ENCODE peak calls at places on chromosomes 1 and 21, in four cellular contexts. D is ascending aorta, O is Panc1, M is pancreas. S is an unnamed sample.

GRCh38 chr1:218369688-218370511 is 24.8 kb downstream of the TGFB2 start:
- DNase-seq in D (no peak), O (no peak), M (no peak), S (no peak)

GRCh38 chr1:206739411-206740076 is 31.0 kb upstream of the IL19 start:
- DNase-seq in D (no peak), O (no peak), M (no peak), S (no peak)

GRCh38 chr21:29114765-29115164 is 15.7 kb upstream of the MAP3K7CL start:
- DNase-seq in D (no peak), O (no peak), M (no peak), S (no peak)

GRCh38 chr1:30191154-30191702 is 532.2 kb downstream of the MATN1 start:
- DNase-seq in D (no peak), O (no peak), M (no peak), S (peak)

GRCh38 chr1:208577381-208577905 is 333.3 kb upstream of the PLXNA2 start:
- DNase-seq in D (no peak), O (no peak), M (no peak), S (no peak)

GRCh38 chr1:207868769-207869721 is 41.9 kb downstream of the CD34 start:
- DNase-seq in D (no peak), O (no peak), M (peak), S (peak)

GRCh38 chr1:151282883-151283725 is 1.0 kb downstream of the ZNF687 start:
- DNase-seq in D (no peak), O (no peak), M (peak), S (peak)

GRCh38 chr1:115332813-115333608 is 5.0 kb downstream of the NGF start:
- DNase-seq in D (no peak), O (no peak), M (no peak), S (peak)

GRCh38 chr1:22717038-22717758 is 6.6 kb downstream of the EPHB2 start:
- DNase-seq in D (no peak), O (no peak), M (peak), S (no peak)

GRCh38 chr1:176102700-176103244 is 104.3 kb downstream of the COP1 start:
- DNase-seq in D (no peak), O (no peak), M (no peak), S (no peak)

GRCh38 chr1:99527078-99527477 is 118.8 kb upstream of the PALMD start:
- DNase-seq in D (no peak), O (no peak), M (no peak), S (no peak)

GRCh38 chr1:109877320-109877771 is 33.3 kb upstream of the CSF1 start:
- DNase-seq in D (no peak), O (no peak), M (no peak), S (peak)

GRCh38 chr1:12282142-12282541 is 52.3 kb downstream of the VPS13D start:
- DNase-seq in D (no peak), O (no peak), M (no peak), S (no peak)

GRCh38 chr1:213947200-213947775 is 40.5 kb upstream of the PROX1 start:
- DNase-seq in D (no peak), O (no peak), M (peak), S (no peak)

GRCh38 chr1:223832637-223832943 is 13.2 kb downstream of the TP53BP2 start:
- DNase-seq in D (no peak), O (no peak), M (no peak), S (no peak)

GRCh38 chr1:214491468-214492120 is 59.8 kb downstream of the PTPN14 start:
- DNase-seq in D (no peak), O (no peak), M (no peak), S (no peak)

GRCh38 chr1:15352122-15352957 is 57.3 kb upstream of the EFHD2 start:
- DNase-seq in D (no peak), O (peak), M (no peak), S (no peak)

GRCh38 chr21:25170681-25171080 is 436.6 kb downstream of the MRPL39 start:
- DNase-seq in D (no peak), O (no peak), M (no peak), S (no peak)

GRCh38 chr1:17186216-17186894 is 18.6 kb upstream of the PADI1 start:
- DNase-seq in D (no peak), O (no peak), M (no peak), S (peak)

GRCh38 chr1:187033721-187034120 is 205.0 kb downstream of the PLA2G4A start:
- DNase-seq in D (no peak), O (no peak), M (no peak), S (no peak)

GRCh38 chr1:7408771-7409150 is 362.3 kb upstream of the VAMP3 start:
- DNase-seq in D (no peak), O (no peak), M (no peak), S (peak)

GRCh38 chr1:147238053-147238902 is 4.2 kb upstream of the CHD1L start:
- DNase-seq in D (no peak), O (no peak), M (no peak), S (no peak)

GRCh38 chr1:237751090-237751489 is 139.6 kb downstream of the ZP4 start:
- DNase-seq in D (no peak), O (no peak), M (no peak), S (no peak)

GRCh38 chr1:230868736-230869385 is 540 bp upstream of the C1orf198 start:
- DNase-seq in D (no peak), O (no peak), M (peak), S (no peak)

GRCh38 chr1:55244476-55245109 is 29.4 kb upstream of the USP24 start:
- DNase-seq in D (no peak), O (no peak), M (no peak), S (no peak)

GRCh38 chr1:27856561-27857343 is 15.6 kb upstream of the THEMIS2 start:
- DNase-seq in D (no peak), O (no peak), M (no peak), S (peak)

GRCh38 chr1:160346953-160347352 is 3.8 kb downstream of the NCSTN start:
- DNase-seq in D (no peak), O (no peak), M (no peak), S (no peak)

GRCh38 chr1:153538315-153538821 is 2.4 kb downstream of the S100A5 start:
- DNase-seq in D (no peak), O (no peak), M (no peak), S (peak)

GRCh38 chr1:25815208-25816111 is 4.3 kb upstream of the MTFR1L start:
- DNase-seq in D (no peak), O (no peak), M (no peak), S (no peak)

GRCh38 chr1:156162430-156163037 is 9.1 kb downstream of the SEMA4A start:
- DNase-seq in D (no peak), O (no peak), M (no peak), S (no peak)

GRCh38 chr1:9922342-9922741 is 12.3 kb upstream of the CTNNBIP1 start:
- DNase-seq in D (no peak), O (no peak), M (no peak), S (peak)

GRCh38 chr1:8891405-8891804 is 12.9 kb upstream of the ENO1 start:
- DNase-seq in D (no peak), O (no peak), M (no peak), S (no peak)

GRCh38 chr1:5915587-5916571 is 76.3 kb downstream of the NPHP4 start:
- DNase-seq in D (no peak), O (peak), M (no peak), S (no peak)

GRCh38 chr1:79074975-79075374 is 68.4 kb upstream of the ADGRL4 start:
- DNase-seq in D (no peak), O (no peak), M (no peak), S (no peak)

GRCh38 chr1:98398649-98399048 is 262.9 kb upstream of the SNX7 start:
- DNase-seq in D (no peak), O (no peak), M (no peak), S (no peak)

GRCh38 chr1:6052543-6053205 is 7.0 kb downstream of the KCNAB2 start:
- DNase-seq in D (no peak), O (peak), M (no peak), S (peak)

GRCh38 chr1:92882817-92883216 is 51.0 kb downstream of the RPL5 start:
- DNase-seq in D (no peak), O (no peak), M (no peak), S (no peak)

GRCh38 chr1:59422921-59423575 is 126.2 kb downstream of the FGGY start:
- DNase-seq in D (peak), O (no peak), M (peak), S (peak)

GRCh38 chr1:205715628-205716027 is 34.4 kb downstream of the NUCKS1 start:
- DNase-seq in D (no peak), O (no peak), M (no peak), S (no peak)

GRCh38 chr1:237473896-237474295 is 416.8 kb downstream of the ZP4 start:
- DNase-seq in D (no peak), O (no peak), M (no peak), S (no peak)

GRCh38 chr1:182602945-182603645 is 1.1 kb downstream of the RGS16 start:
- DNase-seq in D (no peak), O (no peak), M (no peak), S (no peak)
- H3K4me3 ChIP-seq in D (peak), O (no peak), M (peak), S (no peak)

GRCh38 chr21:45985471-45986315 is 4.1 kb downstream of the COL6A1 start:
- DNase-seq in D (no peak), O (no peak), M (peak), S (peak)

GRCh38 chr21:45988366-45989347 is 7.1 kb downstream of the COL6A1 start:
- DNase-seq in D (no peak), O (no peak), M (peak), S (no peak)

GRCh38 chr21:45987121-45987711 is 5.6 kb downstream of the COL6A1 start:
- DNase-seq in D (no peak), O (no peak), M (peak), S (peak)

GRCh38 chr21:45984584-45985095 is 3.1 kb downstream of the COL6A1 start:
- DNase-seq in D (no peak), O (no peak), M (no peak), S (no peak)

GRCh38 chr21:45986316-45987051 is 4.9 kb downstream of the COL6A1 start:
- DNase-seq in D (no peak), O (no peak), M (peak), S (peak)
- TF ChIP-seq CTCF in D (no peak), O (no peak), M (no peak), S (no peak)

GRCh38 chr1:39214021-39214713 is 9.7 kb downstream of the MACF1 start:
- DNase-seq in D (no peak), O (no peak), M (no peak), S (no peak)

GRCh38 chr1:39212499-39212898 is 8.0 kb downstream of the MACF1 start:
- DNase-seq in D (no peak), O (no peak), M (no peak), S (no peak)

GRCh38 chr1:39213511-39214002 is 9.1 kb downstream of the MACF1 start:
- DNase-seq in D (no peak), O (no peak), M (no peak), S (no peak)

GRCh38 chr1:39214998-39215873 is 10.7 kb downstream of the MACF1 start:
- DNase-seq in D (no peak), O (no peak), M (no peak), S (no peak)

DNA sequence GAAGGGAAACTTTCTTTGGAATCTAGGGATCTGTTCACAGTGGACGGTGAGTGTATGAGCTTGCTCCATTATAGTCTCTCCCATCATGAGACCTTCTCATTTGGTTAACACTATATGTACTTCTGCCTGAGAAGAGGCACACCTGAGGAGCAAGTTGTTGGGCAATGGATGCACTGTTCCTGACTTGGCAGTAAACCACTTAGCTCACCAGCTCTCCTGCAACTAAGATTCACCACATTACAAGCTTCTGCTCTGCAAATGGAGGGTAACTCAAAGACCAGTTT is 10.2 kb downstream of the MACF1 start:
- DNase-seq in D (no peak), O (no peak), M (no peak), S (no peak)
- H3K4me3 ChIP-seq in D (no peak), O (no peak), M (no peak), S (no peak)

DNA sequence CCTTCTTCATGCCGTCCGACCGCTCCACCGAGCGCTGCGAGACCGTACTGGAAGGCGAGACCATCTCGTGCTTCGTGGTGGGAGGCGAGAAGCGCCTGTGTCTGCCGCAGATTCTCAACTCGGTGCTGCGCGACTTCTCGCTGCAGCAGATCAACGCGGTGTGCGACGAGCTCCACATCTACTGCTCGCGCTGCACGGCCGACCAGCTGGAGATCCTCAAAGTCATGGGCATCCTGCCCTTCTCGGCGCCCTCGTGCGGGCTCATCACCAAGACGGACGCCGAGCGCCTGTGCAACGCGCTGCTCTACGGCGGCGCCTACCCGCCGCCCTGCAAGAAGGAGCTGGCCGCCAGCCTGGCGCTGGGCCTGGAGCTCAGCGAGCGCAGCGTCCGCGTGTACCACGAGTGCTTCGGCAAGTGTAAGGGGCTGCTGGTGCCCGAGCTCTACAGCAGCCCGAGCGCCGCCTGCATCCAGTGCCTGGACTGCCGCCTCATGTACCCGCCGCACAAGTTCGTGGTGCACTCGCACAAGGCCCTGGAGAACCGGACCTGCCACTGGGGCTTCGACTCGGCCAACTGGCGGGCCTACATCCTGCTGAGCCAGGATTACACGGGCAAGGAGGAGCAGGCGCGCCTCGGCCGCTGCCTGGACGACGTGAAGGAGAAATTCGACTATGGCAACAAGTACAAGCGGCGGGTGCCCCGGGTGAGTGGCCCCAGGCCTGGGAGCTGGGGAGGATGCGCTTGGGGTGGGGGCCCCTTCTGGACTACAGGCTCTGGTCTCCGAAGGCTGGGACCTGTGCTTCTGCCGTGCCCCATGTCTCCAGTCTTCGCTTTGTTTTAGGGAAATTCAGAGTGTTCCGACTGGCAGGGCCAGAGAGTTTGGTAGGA is 1.2 kb downstream of the SKI start:
- DNase-seq in D (no peak), O (no peak), M (peak), S (peak)
- TF ChIP-seq CTCF in D (no peak), O (no peak), M (no peak), S (no peak)

DNA sequence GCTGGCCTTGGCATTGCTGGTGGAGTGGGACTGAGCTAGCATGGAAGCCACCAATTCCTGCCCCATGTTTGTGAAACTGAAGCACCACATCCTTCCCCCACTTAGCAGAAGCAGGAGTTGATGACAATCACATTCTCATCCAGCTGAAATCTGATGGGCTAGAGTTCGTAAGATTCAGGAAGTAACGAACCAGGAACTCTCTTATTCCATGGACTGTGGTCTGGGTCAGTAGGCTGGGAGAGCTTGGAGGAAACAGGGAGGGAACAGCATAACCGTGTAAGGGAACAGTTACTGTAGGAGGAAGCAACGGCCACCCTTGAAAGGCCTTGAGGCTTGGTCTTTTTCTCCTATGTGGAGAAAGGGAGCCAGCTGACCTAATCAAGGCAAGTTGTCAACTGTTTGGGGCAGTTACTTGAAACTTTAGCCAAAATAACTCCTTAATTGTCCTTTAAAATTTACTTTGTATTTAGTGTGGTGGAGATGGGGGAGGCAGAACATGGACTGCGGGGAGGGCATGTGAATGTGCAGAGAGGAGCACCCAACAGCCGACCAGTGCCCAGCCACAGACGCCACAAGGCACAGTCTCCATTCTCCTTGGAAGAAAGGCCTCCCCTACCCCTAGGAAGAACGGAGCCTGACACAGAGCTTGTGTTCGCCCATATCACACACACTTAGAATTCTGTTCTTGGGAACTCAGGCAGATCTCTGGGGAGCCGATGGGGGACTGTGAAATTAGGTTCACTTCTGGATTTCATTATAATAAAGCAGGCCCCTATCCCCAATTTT is 2.0 kb upstream of the COQ8A start:
- DNase-seq in D (no peak), O (no peak), M (no peak), S (no peak)
- H3K4me3 ChIP-seq in D (no peak), O (no peak), M (peak), S (no peak)

GRCh38 chr1:165254376-165254775 is 102.1 kb downstream of the LMX1A start:
- DNase-seq in D (no peak), O (no peak), M (no peak), S (no peak)
- TF ChIP-seq CTCF in D (no peak), O (no peak), M (no peak), S (no peak)

S was measured in lower leg skin.